ENCODE peak calls at places on chromosome 16, in nine cellular contexts. F is activated T-helper 9 cell treated with anti-CD3 and anti-CD28 coated beads, Interleukin-2, amount 50 U/mL, for 16 hours; M is activated naive CD4-positive, alpha-beta T cell; J is fibroblast of pulmonary artery; P is activated T-helper 1 cell treated with Interleukin-2 at 50 U/mL for 16 hours; Z is EL; K is HL-60; U is ELF-1; L is left kidney. O is an unnamed sample.

GRCh38 chr16:49168146-49168545 is 113.5 kb downstream of the CBLN1 start:
- DNase-seq in F (no peak), M (no peak), J (no peak), P (no peak), Z (no peak), K (no peak), U (no peak), L (no peak), O (no peak)

GRCh38 chr16:66070140-66070887 is 296.2 kb upstream of the CDH5 start:
- DNase-seq in F (no peak), M (no peak), J (peak), P (no peak), Z (no peak), K (no peak), U (no peak), L (peak), O (no peak)

GRCh38 chr16:88691924-88692560 is 5.7 kb upstream of the SNAI3 start:
- DNase-seq in F (no peak), M (no peak), J (no peak), P (peak), Z (no peak), K (peak), U (no peak), L (no peak), O (no peak)

GRCh38 chr16:56066617-56067016 is 124.7 kb upstream of the GNAO1 start:
- DNase-seq in F (no peak), M (no peak), J (no peak), P (no peak), Z (no peak), K (no peak), U (no peak), L (no peak), O (no peak)

GRCh38 chr16:56684926-56685590 is 2.8 kb downstream of the MT1X start:
- DNase-seq in F (no peak), M (no peak), J (no peak), P (no peak), Z (no peak), K (no peak), U (no peak), L (no peak), O (no peak)

GRCh38 chr16:70159355-70160348 is 13.9 kb upstream of the CLEC18C start:
- DNase-seq in F (no peak), M (no peak), J (no peak), P (no peak), Z (no peak), K (peak), U (no peak), L (peak), O (peak)

GRCh38 chr16:83356266-83356665 is 451.5 kb upstream of the HSBP1 start:
- DNase-seq in F (no peak), M (no peak), J (peak), P (no peak), Z (peak), K (peak), U (peak), L (peak), O (peak)

GRCh38 chr16:27743963-27744362 is 194.0 kb downstream of the KATNIP start:
- DNase-seq in F (no peak), M (no peak), J (no peak), P (no peak), Z (no peak), K (no peak), U (no peak), L (no peak), O (no peak)

GRCh38 chr16:84933774-84934571 is 77.4 kb downstream of the ZDHHC7 start:
- DNase-seq in F (no peak), M (no peak), J (no peak), P (no peak), Z (peak), K (no peak), U (no peak), L (no peak), O (no peak)

GRCh38 chr16:87919681-87919994 is 16.7 kb downstream of the CA5A start:
- DNase-seq in F (no peak), M (no peak), J (no peak), P (no peak), Z (no peak), K (no peak), U (no peak), L (no peak), O (no peak)

GRCh38 chr16:79595916-79596450 is 4.6 kb downstream of the MAF start:
- DNase-seq in F (no peak), M (no peak), J (no peak), P (no peak), Z (no peak), K (no peak), U (no peak), L (no peak), O (no peak)

GRCh38 chr16:67164599-67165061 is at the start of gene HSF4:
- DNase-seq in F (no peak), M (no peak), J (no peak), P (no peak), Z (peak), K (no peak), U (no peak), L (no peak), O (no peak)

GRCh38 chr16:10741844-10742243 is 1.8 kb upstream of the NUBP1 start:
- DNase-seq in F (no peak), M (no peak), J (peak), P (no peak), Z (peak), K (no peak), U (no peak), L (no peak), O (no peak)

GRCh38 chr16:81861915-81862314 is 82.8 kb downstream of the PLCG2 start:
- DNase-seq in F (no peak), M (no peak), J (no peak), P (no peak), Z (no peak), K (no peak), U (no peak), L (no peak), O (peak)

GRCh38 chr16:70331588-70332358 is 14.9 kb upstream of the DDX19A start:
- DNase-seq in F (no peak), M (no peak), J (peak), P (no peak), Z (no peak), K (no peak), U (peak), L (peak), O (no peak)

GRCh38 chr16:71537643-71538042 is 11.4 kb downstream of the CHST4 start:
- DNase-seq in F (no peak), M (no peak), J (peak), P (no peak), Z (peak), K (peak), U (peak), L (peak), O (peak)

GRCh38 chr16:54780266-54780665 is 150.4 kb upstream of the IRX5 start:
- DNase-seq in F (no peak), M (no peak), J (no peak), P (no peak), Z (no peak), K (no peak), U (no peak), L (no peak), O (no peak)

GRCh38 chr16:21159281-21159951 is 942 bp downstream of the LDAF1 start:
- DNase-seq in F (peak), M (no peak), J (no peak), P (no peak), Z (no peak), K (peak), U (peak), L (peak), O (peak)

GRCh38 chr16:10791048-10791447 is 27.5 kb downstream of the TVP23A start:
- DNase-seq in F (no peak), M (no peak), J (no peak), P (no peak), Z (no peak), K (no peak), U (no peak), L (no peak), O (no peak)

GRCh38 chr16:10312784-10313724 is 72.8 kb upstream of the ATF7IP2 start:
- DNase-seq in F (no peak), M (no peak), J (no peak), P (no peak), Z (no peak), K (no peak), U (no peak), L (peak), O (no peak)

GRCh38 chr16:22878955-22879354 is 65.0 kb downstream of the HS3ST2 start:
- DNase-seq in F (no peak), M (no peak), J (no peak), P (no peak), Z (no peak), K (no peak), U (no peak), L (peak), O (no peak)

O was measured in endothelial cell of umbilical vein.